ENCODE peak calls at places on chromosomes 4 and X, in seven cellular contexts. O is stimulated activated CD8-positive, alpha-beta memory T cell treated with anti-CD3 and anti-CD28 coated beads, Interleukin-15, amount 100 ng/mL, for 1 hour; S is activated effector memory CD4-positive, alpha-beta T cell treated with Interleukin-2 at 50 U/mL for 16 hours; P is GM12865; Y is activated CD4-positive, alpha-beta T cell treated with anti-CD3 and anti-CD28 coated beads, Interleukin-2, amount 50 U/mL, for 48 hours; J is HFFc6; A is KG1. K is an unnamed sample.

GRCh38 chr4:108473163-108473720 is 147.1 kb upstream of the RPL34 start:
- DNase-seq in O (no peak), S (no peak), P (no peak), Y (no peak), J (no peak), A (no peak), K (no peak)

GRCh38 chr4:56480691-56481090 is 13.3 kb downstream of the SRP72 start:
- DNase-seq in O (no peak), S (no peak), P (no peak), Y (no peak), J (no peak), A (no peak), K (no peak)

GRCh38 chr4:25813705-25814104 is 49.1 kb downstream of the SEL1L3 start:
- DNase-seq in O (no peak), S (no peak), P (no peak), Y (no peak), J (peak; percentile 62), A (no peak), K (no peak)

GRCh38 chrX:121128946-121129345 is 81.5 kb downstream of the GLUD2 start:
- DNase-seq in O (no peak), S (no peak), P (no peak), Y (no peak), J (no peak), A (no peak), K (no peak)

GRCh38 chrX:94831364-94831763 is 1157.4 kb downstream of the FAM133A start:
- DNase-seq in O (no peak), S (no peak), P (no peak), Y (no peak), J (no peak), A (no peak), K (no peak)

GRCh38 chr4:3073158-3074077 is 920 bp downstream of the HTT-AS start:
- DNase-seq in O (no peak), S (no peak), P (no peak), Y (no peak), J (no peak), A (no peak), K (no peak)

GRCh38 chrX:20063716-20064351 is 52.9 kb downstream of the MAP7D2 start:
- DNase-seq in O (no peak), S (no peak), P (peak; percentile 11), Y (no peak), J (no peak), A (no peak), K (no peak)

GRCh38 chrX:153445106-153445855 is 575 bp downstream of the TREX2 start:
- DNase-seq in O (no peak), S (no peak), P (no peak), Y (no peak), J (no peak), A (no peak), K (no peak)

GRCh38 chr4:88382621-88383020 is 4.0 kb downstream of the HERC6 start:
- DNase-seq in O (peak; percentile 30), S (peak; percentile 24), P (peak; percentile 72), Y (peak; percentile 59), J (no peak), A (no peak), K (no peak)

GRCh38 chrX:10990418-10990817 is 120.7 kb upstream of the HCCS start:
- DNase-seq in O (no peak), S (no peak), P (no peak), Y (no peak), J (no peak), A (no peak), K (no peak)

GRCh38 chr4:111266937-111267336 is 644.1 kb upstream of the PITX2 start:
- DNase-seq in O (no peak), S (no peak), P (no peak), Y (no peak), J (no peak), A (no peak), K (no peak)

GRCh38 chr4:14583331-14583730 is 418.9 kb upstream of the CPEB2 start:
- DNase-seq in O (no peak), S (no peak), P (no peak), Y (no peak), J (no peak), A (no peak), K (no peak)

GRCh38 chrX:151488677-151489076 is 74.8 kb upstream of the PASD1 start:
- DNase-seq in O (no peak), S (no peak), P (peak; percentile 24), Y (peak; percentile 8), J (no peak), A (no peak), K (peak; percentile 7)

GRCh38 chrX:46549914-46550313 is 4.7 kb upstream of the ZNF674 start:
- DNase-seq in O (no peak), S (no peak), P (no peak), Y (no peak), J (no peak), A (no peak), K (no peak)

GRCh38 chr4:147560632-147561031 is 56.6 kb upstream of the TMEM184C start:
- DNase-seq in O (no peak), S (no peak), P (no peak), Y (no peak), J (no peak), A (no peak), K (no peak)

GRCh38 chrX:44223150-44223549 is 120.3 kb downstream of the EFHC2 start:
- DNase-seq in O (no peak), S (no peak), P (no peak), Y (no peak), J (peak; percentile 11), A (no peak), K (no peak)

K was measured in SIG-M5.